ENCODE peak calls at places on chromosomes 12 and 14, in four cellular contexts. One of them, this sample, is unnamed.

GRCh38 chr12:111569363-111570089 is 29.6 kb downstream of the ATXN2 start:
- DNase-seq in uterus: no peak
- DNase-seq in HS-27A: no peak
- DNase-seq in activated B cell treated with CpG ODN at 0.5 μM for 24 hours: no peak
- DNase-seq in this sample: no peak

GRCh38 chr14:90287791-90288190 is 31.4 kb downstream of the PSMC1 start:
- DNase-seq in activated B cell treated with CpG ODN at 0.5 μM for 24 hours: no peak
- DNase-seq in uterus: no peak
- DNase-seq in HS-27A: no peak
- DNase-seq in this sample: no peak

GRCh38 chr14:61398221-61398620 is 76.8 kb downstream of the PRKCH start:
- DNase-seq in activated B cell treated with CpG ODN at 0.5 μM for 24 hours: no peak
- DNase-seq in HS-27A: no peak
- DNase-seq in uterus: no peak
- DNase-seq in this sample: no peak

GRCh38 chr12:39441963-39442894 is 691 bp downstream of the KIF21A start:
- DNase-seq in uterus: peak
- DNase-seq in HS-27A: no peak
- DNase-seq in activated B cell treated with CpG ODN at 0.5 μM for 24 hours: peak
- DNase-seq in this sample: no peak

GRCh38 chr14:59221558-59221957 is 33.1 kb downstream of the DAAM1 start:
- DNase-seq in HS-27A: no peak
- DNase-seq in activated B cell treated with CpG ODN at 0.5 μM for 24 hours: no peak
- DNase-seq in uterus: no peak
- DNase-seq in this sample: no peak

GRCh38 chr14:51750542-51750941 is 98.8 kb downstream of the FRMD6 start:
- DNase-seq in uterus: no peak
- DNase-seq in HS-27A: no peak
- DNase-seq in activated B cell treated with CpG ODN at 0.5 μM for 24 hours: no peak
- DNase-seq in this sample: no peak

GRCh38 chr12:104573-105081 is 38.1 kb downstream of the IQSEC3 start:
- DNase-seq in activated B cell treated with CpG ODN at 0.5 μM for 24 hours: no peak
- DNase-seq in uterus: no peak
- DNase-seq in HS-27A: no peak
- DNase-seq in this sample: no peak

GRCh38 chr12:118064608-118065007 is 3.6 kb upstream of the WSB2 start:
- DNase-seq in uterus: no peak
- DNase-seq in activated B cell treated with CpG ODN at 0.5 μM for 24 hours: no peak
- DNase-seq in HS-27A: no peak
- DNase-seq in this sample: no peak

GRCh38 chr12:8722286-8722685 is 24.5 kb downstream of the RIMKLB start:
- DNase-seq in uterus: no peak
- DNase-seq in activated B cell treated with CpG ODN at 0.5 μM for 24 hours: no peak
- DNase-seq in HS-27A: no peak
- DNase-seq in this sample: no peak

GRCh38 chr14:54840798-54841197 is 61.8 kb downstream of the GCH1 start:
- DNase-seq in HS-27A: no peak
- DNase-seq in uterus: no peak
- DNase-seq in activated B cell treated with CpG ODN at 0.5 μM for 24 hours: no peak
- DNase-seq in this sample: no peak

GRCh38 chr12:88391556-88391955 is 188.7 kb downstream of the KITLG start:
- DNase-seq in uterus: no peak
- DNase-seq in HS-27A: peak
- DNase-seq in activated B cell treated with CpG ODN at 0.5 μM for 24 hours: no peak
- DNase-seq in this sample: no peak

GRCh38 chr12:109053382-109054123 is 1.2 kb downstream of the USP30 start:
- DNase-seq in activated B cell treated with CpG ODN at 0.5 μM for 24 hours: no peak
- DNase-seq in HS-27A: no peak
- DNase-seq in uterus: no peak
- DNase-seq in this sample: no peak

GRCh38 chr14:106372870-106373657 is 846.7 kb downstream of the TMEM121 start:
- DNase-seq in HS-27A: no peak
- DNase-seq in uterus: no peak
- DNase-seq in activated B cell treated with CpG ODN at 0.5 μM for 24 hours: peak
- DNase-seq in this sample: peak

GRCh38 chr12:69480698-69481097 is 10.5 kb downstream of the FRS2 start:
- DNase-seq in uterus: no peak
- DNase-seq in HS-27A: no peak
- DNase-seq in activated B cell treated with CpG ODN at 0.5 μM for 24 hours: no peak
- DNase-seq in this sample: no peak

GRCh38 chr14:96824283-96824682 is 27.1 kb downstream of the VRK1 start:
- DNase-seq in activated B cell treated with CpG ODN at 0.5 μM for 24 hours: no peak
- DNase-seq in HS-27A: no peak
- DNase-seq in uterus: no peak
- DNase-seq in this sample: no peak

GRCh38 chr12:6915023-6915788 is 826 bp downstream of the ENO2 start:
- DNase-seq in uterus: no peak
- DNase-seq in HS-27A: no peak
- DNase-seq in activated B cell treated with CpG ODN at 0.5 μM for 24 hours: no peak
- DNase-seq in this sample: no peak

GRCh38 chr12:107684990-107685359 is 624 bp upstream of the PWP1 start:
- DNase-seq in HS-27A: no peak
- DNase-seq in uterus: no peak
- DNase-seq in activated B cell treated with CpG ODN at 0.5 μM for 24 hours: no peak
- DNase-seq in this sample: no peak

GRCh38 chr12:9048930-9049329 is 59.6 kb downstream of the KLRG1 start:
- DNase-seq in HS-27A: no peak
- DNase-seq in uterus: no peak
- DNase-seq in activated B cell treated with CpG ODN at 0.5 μM for 24 hours: no peak
- DNase-seq in this sample: no peak

GRCh38 chr12:59372971-59373370 is 222.9 kb upstream of the SLC16A7 start:
- DNase-seq in activated B cell treated with CpG ODN at 0.5 μM for 24 hours: no peak
- DNase-seq in uterus: no peak
- DNase-seq in HS-27A: no peak
- DNase-seq in this sample: no peak

This sample was measured in left lung.